ENCODE peak calls at places on chromosomes 7 and 10, in five cellular contexts. One of them, this sample, is unnamed.
A peak's percentile ranks its signal among the peaks of the same experiment; 100 is the strongest.

GRCh38 chr7:13165854-13166253 is 478.4 kb downstream of the ARL4A start:
- DNase-seq in suprapubic skin: no peak
- DNase-seq in mucosa of descending colon: no peak
- DNase-seq in ascending aorta: no peak
- DNase-seq in pancreas: no peak
- DNase-seq in this sample: no peak

GRCh38 chr7:99016196-99016595 is 127.7 kb downstream of the SMURF1 start:
- DNase-seq in mucosa of descending colon: no peak
- DNase-seq in ascending aorta: no peak
- DNase-seq in suprapubic skin: no peak
- DNase-seq in pancreas: no peak
- DNase-seq in this sample: no peak

GRCh38 chr7:137886706-137887105 is 39.9 kb upstream of the DGKI start:
- DNase-seq in suprapubic skin: no peak
- DNase-seq in ascending aorta: no peak
- DNase-seq in mucosa of descending colon: no peak
- DNase-seq in pancreas: no peak
- DNase-seq in this sample: no peak

GRCh38 chr10:90958781-90959180 is 37.9 kb upstream of the ANKRD1 start:
- DNase-seq in pancreas: no peak
- DNase-seq in mucosa of descending colon: no peak
- DNase-seq in ascending aorta: no peak
- DNase-seq in suprapubic skin: no peak
- DNase-seq in this sample: no peak

GRCh38 chr7:146146866-146147265 is 30.3 kb downstream of the CNTNAP2 start:
- DNase-seq in pancreas: no peak
- DNase-seq in ascending aorta: no peak
- DNase-seq in mucosa of descending colon: no peak
- DNase-seq in suprapubic skin: no peak
- DNase-seq in this sample: no peak

GRCh38 chr7:143909863-143910262 is 7.9 kb upstream of the TCAF1 start:
- DNase-seq in suprapubic skin: no peak
- DNase-seq in ascending aorta: no peak
- DNase-seq in mucosa of descending colon: no peak
- DNase-seq in pancreas: no peak
- DNase-seq in this sample: no peak

GRCh38 chr7:30941582-30942310 is 22.0 kb upstream of the GHRHR start:
- DNase-seq in mucosa of descending colon: no peak
- DNase-seq in ascending aorta: no peak
- DNase-seq in pancreas: no peak
- DNase-seq in suprapubic skin: no peak
- DNase-seq in this sample: no peak

GRCh38 chr7:22094413-22095304 is 149.0 kb upstream of the CDCA7L start:
- DNase-seq in mucosa of descending colon: no peak
- DNase-seq in pancreas: no peak
- DNase-seq in suprapubic skin: no peak
- DNase-seq in ascending aorta: no peak
- DNase-seq in this sample: no peak

GRCh38 chr10:77328272-77328816 is 309.3 kb downstream of the KCNMA1 start:
- DNase-seq in suprapubic skin: no peak
- DNase-seq in pancreas: no peak
- DNase-seq in mucosa of descending colon: peak; percentile 52
- DNase-seq in ascending aorta: no peak
- DNase-seq in this sample: no peak

GRCh38 chr7:27576360-27576944 is 86.2 kb downstream of the HIBADH start:
- DNase-seq in ascending aorta: no peak
- DNase-seq in suprapubic skin: no peak
- DNase-seq in pancreas: no peak
- DNase-seq in mucosa of descending colon: peak; percentile 34
- DNase-seq in this sample: no peak

GRCh38 chr10:23362069-23362830 is 17.7 kb upstream of the C10orf67 start:
- DNase-seq in pancreas: no peak
- DNase-seq in suprapubic skin: no peak
- DNase-seq in ascending aorta: no peak
- DNase-seq in mucosa of descending colon: no peak
- DNase-seq in this sample: no peak

GRCh38 chr7:108815815-108816214 is 246.1 kb downstream of the DNAJB9 start:
- DNase-seq in suprapubic skin: no peak
- DNase-seq in mucosa of descending colon: no peak
- DNase-seq in ascending aorta: no peak
- DNase-seq in pancreas: no peak
- DNase-seq in this sample: no peak

GRCh38 chr7:30630986-30631385 is 36.3 kb downstream of the GARS1 start:
- DNase-seq in ascending aorta: no peak
- DNase-seq in pancreas: no peak
- DNase-seq in suprapubic skin: no peak
- DNase-seq in mucosa of descending colon: no peak
- DNase-seq in this sample: no peak

GRCh38 chr7:148457310-148457921 is 133.2 kb upstream of the C7orf33 start:
- DNase-seq in pancreas: no peak
- DNase-seq in ascending aorta: no peak
- DNase-seq in suprapubic skin: no peak
- DNase-seq in mucosa of descending colon: no peak
- DNase-seq in this sample: no peak

GRCh38 chr10:33155720-33156638 is 178.5 kb downstream of the NRP1 start:
- DNase-seq in pancreas: no peak
- DNase-seq in suprapubic skin: no peak
- DNase-seq in ascending aorta: no peak
- DNase-seq in mucosa of descending colon: peak; percentile 20
- DNase-seq in this sample: no peak

DNA sequence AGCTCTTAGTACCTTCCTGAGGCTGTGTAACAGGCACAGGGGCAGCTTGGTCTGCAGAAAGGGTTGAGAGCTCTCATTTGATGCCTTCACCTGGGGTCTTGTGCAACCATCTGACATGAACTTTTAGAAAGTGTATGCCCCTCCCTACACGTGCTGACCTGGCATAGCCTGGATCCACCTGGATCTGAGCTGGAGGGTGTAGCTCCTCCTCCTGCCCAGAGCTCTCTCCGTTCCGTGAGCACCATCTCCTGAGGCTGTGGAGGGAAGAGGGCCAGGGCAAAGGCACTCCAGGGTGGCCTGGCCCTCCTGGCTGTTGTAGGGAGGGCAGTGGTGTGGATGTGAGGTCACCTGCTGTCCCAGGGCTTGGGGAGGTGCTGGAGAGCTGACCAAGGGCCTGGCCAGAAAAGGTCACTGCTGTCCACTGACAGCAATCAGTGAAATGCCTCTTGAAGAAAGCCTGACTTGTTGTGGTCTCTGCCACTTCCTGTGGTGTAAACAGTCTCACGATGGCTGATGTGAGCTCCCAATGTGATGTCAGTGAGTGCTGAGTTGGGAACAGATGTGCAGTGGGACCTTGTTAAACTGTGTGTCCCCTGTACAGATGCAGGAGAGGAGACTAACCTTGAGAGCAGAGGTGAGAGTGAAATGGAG is 23.0 kb downstream of the AMZ1 start:
- DNase-seq in ascending aorta: no peak
- DNase-seq in mucosa of descending colon: peak; percentile 36
- DNase-seq in pancreas: no peak
- DNase-seq in suprapubic skin: no peak
- DNase-seq in this sample: no peak
- H3K4me3 ChIP-seq in ascending aorta: no peak overlapping the region
- H3K4me3 ChIP-seq in mucosa of descending colon: no peak overlapping the region
- H3K4me3 ChIP-seq in pancreas: no peak overlapping the region
- H3K4me3 ChIP-seq in suprapubic skin: no peak overlapping the region
- H3K4me3 ChIP-seq in this sample: no peak overlapping the region

DNA sequence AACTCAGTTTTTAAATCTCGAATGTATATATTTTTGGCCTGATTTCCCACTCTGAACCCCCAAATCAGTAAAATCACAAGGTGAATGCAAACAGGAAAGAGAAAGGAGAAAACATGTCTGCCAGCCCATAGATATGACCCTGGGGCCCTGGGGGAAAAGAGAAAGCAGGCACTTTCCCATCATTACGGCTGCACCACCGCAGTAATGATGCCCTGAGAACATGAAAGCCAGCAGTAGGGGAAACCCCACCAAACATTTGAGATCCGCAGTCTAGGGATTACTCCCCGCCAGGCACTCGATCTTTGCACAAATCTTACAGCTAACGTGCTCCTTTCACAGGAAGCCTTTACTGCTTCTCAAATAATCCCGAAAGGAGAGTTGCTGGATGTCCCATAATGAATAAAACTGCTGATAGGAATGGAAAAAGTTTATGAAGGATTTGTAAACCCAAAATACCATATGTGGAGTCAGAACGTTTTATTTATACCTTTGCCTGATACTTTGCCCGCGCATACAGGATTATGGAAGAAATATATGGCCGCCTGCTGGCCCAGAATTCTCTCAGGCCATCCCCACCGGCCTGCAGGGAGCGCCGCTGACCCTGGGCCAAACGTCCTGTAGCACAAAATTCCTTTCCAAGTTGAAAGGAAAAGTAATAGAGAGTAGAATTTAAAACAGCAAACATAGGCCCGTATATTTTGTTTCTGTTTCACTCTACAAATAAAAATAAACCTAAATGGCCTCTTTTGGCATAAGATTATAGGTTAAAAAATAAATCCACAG is 180.0 kb upstream of the INHBA start:
- DNase-seq in pancreas: no peak
- DNase-seq in mucosa of descending colon: no peak
- DNase-seq in ascending aorta: no peak
- DNase-seq in suprapubic skin: no peak
- DNase-seq in this sample: no peak
- TF ChIP-seq CTCF in pancreas: no peak
- TF ChIP-seq CTCF in mucosa of descending colon: no peak
- TF ChIP-seq CTCF in ascending aorta: no peak
- TF ChIP-seq CTCF in suprapubic skin: no peak
- TF ChIP-seq CTCF in this sample: no peak

GRCh38 chr7:46957195-46957594 is 624.7 kb downstream of the TNS3 start:
- DNase-seq in ascending aorta: no peak
- DNase-seq in mucosa of descending colon: no peak
- DNase-seq in suprapubic skin: no peak
- DNase-seq in pancreas: no peak
- DNase-seq in this sample: no peak

GRCh38 chr7:46960974-46961373 is 620.9 kb downstream of the TNS3 start:
- DNase-seq in mucosa of descending colon: no peak
- DNase-seq in suprapubic skin: no peak
- DNase-seq in pancreas: no peak
- DNase-seq in ascending aorta: no peak
- DNase-seq in this sample: no peak

GRCh38 chr7:46953008-46953407 is 628.9 kb downstream of the TNS3 start:
- DNase-seq in ascending aorta: no peak
- DNase-seq in mucosa of descending colon: no peak
- DNase-seq in pancreas: no peak
- DNase-seq in suprapubic skin: no peak
- DNase-seq in this sample: no peak

DNA sequence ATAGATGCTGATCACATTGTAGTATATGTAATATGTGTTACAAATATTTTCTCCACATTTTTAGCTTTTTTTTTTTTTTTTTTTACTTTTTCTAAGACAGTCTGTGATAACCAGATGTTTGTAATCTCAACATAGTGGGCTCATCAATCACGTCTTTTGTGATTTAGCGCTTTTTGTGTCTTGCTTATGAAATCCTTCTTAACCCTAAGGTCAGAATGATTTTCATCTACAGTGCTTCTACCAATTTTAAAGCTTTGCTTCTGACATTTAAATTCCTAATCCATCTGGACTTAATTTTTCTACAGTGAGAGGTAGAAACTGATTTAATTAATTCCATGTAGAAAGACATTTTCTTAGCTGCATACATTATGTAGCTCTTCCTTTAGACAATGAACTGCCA is 626.4 kb downstream of the TNS3 start:
- DNase-seq in pancreas: no peak
- DNase-seq in mucosa of descending colon: no peak
- DNase-seq in suprapubic skin: no peak
- DNase-seq in ascending aorta: no peak
- DNase-seq in this sample: no peak
- H3K4me1 ChIP-seq in pancreas: no peaks in the 10 kb centered on the region
- H3K4me1 ChIP-seq in mucosa of descending colon: no peaks in the 10 kb centered on the region
- H3K4me1 ChIP-seq in suprapubic skin: no peaks in the 10 kb centered on the region
- H3K4me1 ChIP-seq in ascending aorta: no peaks in the 10 kb centered on the region
- H3K4me1 ChIP-seq in this sample: no peaks in the 10 kb centered on the region

DNA sequence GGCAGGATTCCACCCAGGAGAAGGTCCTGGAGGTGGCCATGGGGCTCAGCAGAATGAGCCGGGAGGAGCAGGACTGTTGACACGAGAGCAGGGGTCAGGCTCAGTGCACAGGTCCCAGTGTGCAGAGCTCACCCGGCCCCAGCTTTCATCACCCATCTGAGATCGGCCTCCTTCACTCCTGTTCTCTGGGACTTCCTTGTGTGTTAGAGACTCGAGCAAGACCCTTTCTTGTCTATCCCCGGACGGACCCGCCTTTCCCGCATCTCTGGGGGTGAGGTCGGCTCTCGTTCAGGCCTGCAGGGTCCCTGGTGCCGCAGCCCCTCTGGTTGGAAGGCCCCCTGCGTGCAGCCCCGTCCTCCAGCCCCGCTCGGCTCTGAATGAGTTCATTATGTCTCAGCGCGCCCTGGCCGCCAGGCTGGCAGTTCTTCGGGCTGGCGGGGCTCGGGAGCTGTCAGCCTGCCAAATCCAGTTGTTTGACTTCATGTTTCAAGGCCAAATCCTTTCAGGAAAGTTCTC is 127.9 kb downstream of the LHPP start:
- DNase-seq in mucosa of descending colon: no peak
- DNase-seq in suprapubic skin: no peak
- DNase-seq in pancreas: peak; percentile 80
- DNase-seq in ascending aorta: no peak
- DNase-seq in this sample: no peak
- H3K4me3 ChIP-seq in mucosa of descending colon: no peak overlapping the region
- H3K4me3 ChIP-seq in suprapubic skin: no peak overlapping the region
- H3K4me3 ChIP-seq in pancreas: no peak overlapping the region
- H3K4me3 ChIP-seq in ascending aorta: no peak overlapping the region
- H3K4me3 ChIP-seq in this sample: peak overlapping the region; percentile 66

This sample was measured in thoracic aorta.